ENCODE peak calls at places on chromosomes 2 and 18, in eight cellular contexts. P is mammary epithelial cell; K is IMR-90; J is CD8-positive, alpha-beta T cell; N is body of pancreas; X is heart left ventricle; U is gastrocnemius medialis; R is keratinocyte. W is an unnamed sample. For H3K4me1, the result is how much of the 10 kb centered on the place peaks cover.

GRCh38 chr2:171754254-171754939 is 67.1 kb downstream of the DYNC1I2 start:
- DNase-seq in X (no peak), R (no peak), P (no peak), K (peak), N (no peak), U (no peak), J (no peak), W (no peak)

GRCh38 chr2:204205082-204205481 is 268.5 kb downstream of the ICOS start:
- DNase-seq in U (no peak), J (no peak), N (no peak), P (no peak), R (no peak), K (no peak), X (no peak), W (no peak)

GRCh38 chr2:188870289-188870688 is 103.9 kb upstream of the COL3A1 start:
- DNase-seq in R (no peak), J (no peak), U (no peak), N (no peak), P (peak), K (peak), X (no peak), W (no peak)

GRCh38 chr2:10170256-10170655 is 47.7 kb downstream of the RRM2 start:
- DNase-seq in J (no peak), X (no peak), N (no peak), U (no peak), P (peak), R (no peak), K (peak), W (no peak)

GRCh38 chr2:884027-884748 is 66.5 kb upstream of the SNTG2 start:
- DNase-seq in P (no peak), J (no peak), U (no peak), X (no peak), K (no peak), R (no peak), N (no peak), W (no peak)

GRCh38 chr2:230600881-230601280 is 111.8 kb upstream of the CAB39 start:
- DNase-seq in K (no peak), P (no peak), X (no peak), N (no peak), J (no peak), U (no peak), R (no peak), W (no peak)

GRCh38 chr2:30396436-30397232 is 50.4 kb upstream of the LCLAT1 start:
- DNase-seq in J (no peak), U (no peak), P (no peak), R (no peak), K (no peak), N (no peak), X (no peak), W (no peak)

GRCh38 chr18:71398530-71398929 is 1109.7 kb downstream of the SOCS6 start:
- DNase-seq in K (no peak), P (no peak), N (peak), R (no peak), J (no peak), X (no peak), U (no peak), W (no peak)

GRCh38 chr2:83342860-83343329 is 1116.2 kb downstream of the SUCLG1 start:
- DNase-seq in N (no peak), P (no peak), R (no peak), U (no peak), X (no peak), J (no peak), K (no peak), W (no peak)

GRCh38 chr2:172282944-172283343 is 144.4 kb upstream of the ITGA6 start:
- DNase-seq in X (no peak), J (no peak), P (peak), N (no peak), R (peak), K (peak), U (no peak), W (peak)

GRCh38 chr18:36628435-36629094 is 200.2 kb downstream of the TPGS2 start:
- DNase-seq in P (peak), J (no peak), X (no peak), K (peak), N (no peak), R (no peak), U (no peak), W (no peak)

GRCh38 chr2:64819774-64820688 is 166.3 kb upstream of the SERTAD2 start:
- DNase-seq in P (no peak), U (no peak), J (peak), K (no peak), X (no peak), R (no peak), N (no peak), W (no peak)

GRCh38 chr2:74079522-74080341 is 68.0 kb downstream of the BOLA3 start:
- DNase-seq in J (no peak), N (no peak), U (no peak), P (no peak), X (no peak), K (peak), R (no peak), W (no peak)

GRCh38 chr2:24409700-24410556 is 49.6 kb upstream of the ITSN2 start:
- DNase-seq in P (peak), N (peak), U (peak), R (no peak), K (peak), X (no peak), J (peak), W (no peak)

GRCh38 chr2:207413376-207413907 is 116.3 kb upstream of the CREB1 start:
- DNase-seq in R (no peak), N (no peak), U (no peak), K (no peak), X (no peak), P (no peak), J (no peak), W (no peak)

GRCh38 chr2:152028182-152028862 is 70.5 kb downstream of the CACNB4 start:
- DNase-seq in X (no peak), K (peak), U (no peak), P (peak), N (no peak), J (no peak), R (no peak), W (no peak)

GRCh38 chr2:96839875-96840850 is 3.7 kb downstream of the ANKRD23 start:
- DNase-seq in J (no peak), N (no peak), U (no peak), X (no peak), K (no peak), R (no peak), P (no peak), W (no peak)

GRCh38 chr2:165281387-165281786 is 42.2 kb downstream of the SCN2A start:
- DNase-seq in R (no peak), P (no peak), U (no peak), K (no peak), X (no peak), N (no peak), J (no peak), W (no peak)

GRCh38 chr2:110853516-110853915 is 121.1 kb downstream of the ACOXL start:
- DNase-seq in K (peak), N (peak), X (no peak), P (no peak), U (peak), J (peak), R (no peak), W (no peak)

GRCh38 chr18:56021814-56022205 is 433.8 kb upstream of the TCF4 start:
- DNase-seq in R (no peak), K (no peak), X (no peak), J (no peak), P (no peak), U (no peak), N (no peak), W (no peak)

GRCh38 chr18:12409466-12409865 is 1.7 kb downstream of the PRELID3A start:
- DNase-seq in N (no peak), J (no peak), X (no peak), P (no peak), U (no peak), R (no peak), K (peak), W (no peak)

GRCh38 chr2:217923007-217923686 is 79.6 kb downstream of the TNS1 start:
- DNase-seq in P (no peak), X (no peak), J (no peak), N (no peak), R (no peak), U (no peak), K (no peak), W (no peak)

GRCh38 chr2:31234690-31235503 is 945 bp downstream of the EHD3 start:
- DNase-seq in J (no peak), N (no peak), U (no peak), P (no peak), K (no peak), X (no peak), R (no peak), W (no peak)

GRCh38 chr2:17208511-17208910 is 309.7 kb downstream of the RAD51AP2 start:
- DNase-seq in U (no peak), K (peak), P (peak), J (no peak), X (no peak), N (no peak), R (no peak), W (no peak)

GRCh38 chr2:226609361-226609760 is 190.3 kb downstream of the IRS1 start:
- DNase-seq in N (no peak), P (peak), U (no peak), K (peak), X (no peak), J (no peak), R (peak), W (no peak)

GRCh38 chr2:113136828-113137775 is 9.7 kb downstream of the IL1RN start:
- DNase-seq in P (no peak), R (no peak), X (no peak), J (peak), N (peak), K (peak), U (no peak), W (no peak)

GRCh38 chr18:35619468-35619867 is 37.9 kb downstream of the GALNT1 start:
- DNase-seq in U (no peak), X (peak), J (no peak), R (no peak), P (no peak), K (no peak), N (no peak), W (no peak)

GRCh38 chr2:150778828-150779227 is 291.4 kb upstream of the RND3 start:
- DNase-seq in N (no peak), K (no peak), P (no peak), J (no peak), X (no peak), R (no peak), U (no peak), W (no peak)

GRCh38 chr2:108449410-108450200 is 599 bp downstream of the GCC2 start:
- DNase-seq in X (no peak), J (peak), N (peak), P (no peak), R (no peak), K (peak), U (no peak), W (no peak)

DNA sequence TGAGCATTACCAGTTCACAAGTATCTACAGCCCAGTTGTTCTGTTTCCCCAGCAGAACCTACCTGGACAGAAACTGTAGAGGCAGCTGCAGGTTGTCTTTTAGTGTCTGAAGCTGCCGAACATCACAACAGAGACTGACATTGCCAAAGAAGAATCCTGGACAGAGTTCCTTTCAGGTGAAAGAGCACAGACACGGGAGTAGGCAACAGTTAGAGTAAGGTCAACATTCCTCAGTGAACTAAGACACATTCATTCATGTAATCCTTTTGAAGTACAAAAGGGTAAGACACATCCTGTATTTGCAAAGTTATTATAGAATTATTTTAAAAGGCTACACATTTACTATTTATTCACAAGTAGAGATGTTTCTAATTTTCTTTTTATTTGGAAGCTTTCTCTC is 14.3 kb downstream of the NPC1 start:
- DNase-seq in N (no peak), K (no peak), X (no peak), U (no peak), R (no peak), J (no peak), P (no peak), W (no peak)
- H3K4me1 ChIP-seq in N (under half), K (under half), X (under half), U (under half), R (under half), J (under half), P (under half), W (under half)

GRCh38 chr2:237701033-237701858 is 73.9 kb downstream of the LRRFIP1 start:
- DNase-seq in J (no peak), X (no peak), K (no peak), U (no peak), N (no peak), P (no peak), R (no peak), W (no peak)
- H3K4me1 ChIP-seq in J (half or more), X (half or more), K (half or more), U (half or more), N (half or more), P (half or more), R (half or more), W (half or more)

GRCh38 chr2:97845133-97845532 is 131.8 kb downstream of the ZAP70 start:
- DNase-seq in J (no peak), P (no peak), X (no peak), R (no peak), N (no peak), K (no peak), U (no peak), W (no peak)
- H3K4me1 ChIP-seq in J (under half), P (under half), X (under half), R (under half), N (under half), K (under half), U (under half), W (under half)

DNA sequence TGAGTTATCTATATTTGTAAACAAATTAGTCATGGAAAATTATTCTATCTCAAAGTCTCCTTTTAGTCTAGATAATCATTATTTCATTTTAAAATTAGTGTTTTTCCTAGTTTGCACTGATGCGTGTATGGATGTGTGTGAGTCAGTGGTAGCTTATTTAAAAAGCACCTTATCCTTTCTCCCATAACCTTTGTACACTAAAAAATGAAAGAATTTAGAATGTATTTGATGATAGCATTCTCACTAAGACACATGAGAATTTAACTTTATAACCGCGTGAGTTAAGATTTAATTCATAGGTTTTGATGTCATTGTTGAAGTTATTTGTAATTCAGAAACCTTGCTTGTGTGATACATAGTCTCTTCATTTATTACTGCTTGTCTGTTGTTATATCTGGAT is 81.7 kb downstream of the ACSL3 start:
- DNase-seq in N (no peak), J (no peak), X (no peak), K (no peak), P (no peak), U (no peak), R (no peak), W (no peak)
- H3K4me1 ChIP-seq in N (under half), J (under half), X (under half), K (under half), P (under half), U (under half), R (under half), W (under half)

GRCh38 chr2:127807678-127808353 is 3.2 kb downstream of the WDR33 start:
- DNase-seq in U (no peak), R (no peak), N (no peak), K (no peak), P (no peak), J (no peak), X (no peak), W (no peak)
- H3K4me1 ChIP-seq in U (half or more), R (under half), N (half or more), K (under half), P (under half), J (half or more), X (under half), W (under half)

GRCh38 chr2:127634626-127635379 is 11.2 kb upstream of the GPR17 start:
- DNase-seq in R (no peak), J (no peak), K (no peak), P (no peak), N (no peak), X (peak), U (no peak), W (no peak)
- H3K4me1 ChIP-seq in R (under half), J (half or more), K (under half), P (under half), N (under half), X (half or more), U (under half), W (under half)

GRCh38 chr18:48944634-48945033 is 6.1 kb downstream of the SMAD7 start:
- DNase-seq in R (no peak), U (no peak), K (peak), N (no peak), P (no peak), X (no peak), J (no peak), W (no peak)
- H3K4me1 ChIP-seq in R (half or more), U (half or more), K (under half), N (half or more), P (half or more), X (half or more), J (half or more), W (half or more)

DNA sequence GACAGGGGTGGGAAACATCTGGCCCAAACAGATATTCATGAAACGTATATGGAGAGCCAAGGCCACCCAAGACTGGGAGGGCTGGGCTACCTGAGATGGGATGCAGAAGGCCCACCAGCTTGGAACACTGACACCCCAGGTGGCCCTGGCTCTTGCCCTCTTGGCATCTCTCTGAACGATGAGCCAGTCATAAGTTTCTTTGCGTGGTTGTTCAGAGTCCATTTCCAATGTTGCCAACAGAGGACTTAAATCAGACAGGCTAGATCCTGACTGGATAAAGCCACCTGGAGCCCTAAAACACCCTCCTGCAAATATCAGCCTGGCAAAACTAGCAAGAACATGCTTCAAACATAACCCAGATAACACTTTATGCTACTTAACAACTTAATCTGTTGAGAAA is 42.6 kb downstream of the LPIN2 start:
- DNase-seq in K (no peak), P (no peak), N (no peak), U (no peak), J (no peak), R (no peak), X (no peak), W (no peak)
- H3K4me1 ChIP-seq in K (under half), P (under half), N (half or more), U (under half), J (half or more), R (under half), X (under half), W (under half)

W was measured in RWPE2.